ENCODE peak calls at places on chromosomes 7 and 10, in four cellular contexts. R is choroid plexus epithelial cell, K is fibroblast of mammary gland, W is endothelial cell. G is an unnamed sample.

GRCh38 chr7:23235688-23236280 is 10.8 kb upstream of the GPNMB start:
- DNase-seq in R (peak; percentile 74), K (peak; percentile 98), W (no peak), G (no peak)

GRCh38 chr7:22417841-22418240 is 60.9 kb upstream of the RAPGEF5 start:
- DNase-seq in R (no peak), K (no peak), W (peak; percentile 12), G (no peak)

GRCh38 chr7:157727964-157728615 is 391.3 kb downstream of the DNAJB6 start:
- DNase-seq in R (no peak), K (no peak), W (no peak), G (no peak)

GRCh38 chr10:36188461-36188860 is 546.4 kb upstream of the FZD8 start:
- DNase-seq in R (no peak), K (no peak), W (no peak), G (no peak)

GRCh38 chr7:143217806-143218205 is 4.0 kb upstream of the TAS2R40 start:
- DNase-seq in R (no peak), K (no peak), W (no peak), G (no peak)

GRCh38 chr7:151724920-151725584 is 151.9 kb downstream of the PRKAG2 start:
- DNase-seq in R (no peak), K (no peak), W (no peak), G (no peak)

GRCh38 chr7:103955985-103956384 is 33.5 kb downstream of the RELN start:
- DNase-seq in R (no peak), K (no peak), W (no peak), G (no peak)

GRCh38 chr10:113420057-113420732 is 132.7 kb upstream of the HABP2 start:
- DNase-seq in R (no peak), K (peak; percentile 20), W (no peak), G (no peak)

GRCh38 chr10:47091421-47091820 is 180.2 kb downstream of the PTPN20 start:
- DNase-seq in R (no peak), K (no peak), W (no peak), G (no peak)

GRCh38 chr7:29612596-29612995 is 49.0 kb downstream of the PRR15 start:
- DNase-seq in R (peak; percentile 13), K (peak; percentile 86), W (no peak), G (no peak)

GRCh38 chr7:139731802-139732470 is 45.9 kb downstream of the HIPK2 start:
- DNase-seq in R (peak; percentile 91), K (peak; percentile 97), W (no peak), G (no peak)

GRCh38 chr7:106870983-106871410 is 5.9 kb downstream of the PIK3CG start:
- DNase-seq in R (peak; percentile 43), K (peak; percentile 44), W (no peak), G (no peak)

GRCh38 chr10:84214612-84215235 is 10.6 kb downstream of the LRIT2 start:
- DNase-seq in R (peak; percentile 9), K (no peak), W (peak; percentile 62), G (peak; percentile 16)

GRCh38 chr10:125494631-125495239 is 188.2 kb downstream of the TEX36 start:
- DNase-seq in R (no peak), K (no peak), W (no peak), G (no peak)

GRCh38 chr10:101000602-101000991 is 989 bp downstream of the LZTS2 start:
- DNase-seq in R (no peak), K (no peak), W (no peak), G (no peak)

GRCh38 chr7:4009720-4010119 is 672.4 kb upstream of the FOXK1 start:
- DNase-seq in R (no peak), K (no peak), W (no peak), G (no peak)

GRCh38 chr10:4721994-4722753 is 103.8 kb upstream of the AKR1E2 start:
- DNase-seq in R (peak; percentile 92), K (peak; percentile 99), W (no peak), G (no peak)

GRCh38 chr7:130292682-130293257 is at the start of gene CPA4:
- DNase-seq in R (peak; percentile 95), K (peak; percentile 99), W (no peak), G (no peak)

GRCh38 chr10:129958686-129959543 is 5.2 kb downstream of the EBF3 start:
- DNase-seq in R (no peak), K (no peak), W (no peak), G (peak; percentile 59)

GRCh38 chr10:51694369-51694768 is 5.0 kb downstream of the CSTF2T start:
- DNase-seq in R (no peak), K (no peak), W (no peak), G (no peak)

GRCh38 chr7:47405921-47406765 is 175.8 kb downstream of the TNS3 start:
- DNase-seq in R (peak; percentile 51), K (no peak), W (no peak), G (no peak)

GRCh38 chr7:117645456-117646181 is 165.8 kb downstream of the CFTR start:
- DNase-seq in R (peak; percentile 79), K (peak; percentile 52), W (no peak), G (no peak)

GRCh38 chr10:62037890-62038608 is 136.6 kb downstream of the ARID5B start:
- DNase-seq in R (no peak), K (no peak), W (no peak), G (no peak)

GRCh38 chr10:91462423-91462822 is 52.3 kb downstream of the HECTD2 start:
- DNase-seq in R (peak; percentile 61), K (peak; percentile 2), W (no peak), G (no peak)

GRCh38 chr10:90286941-90287340 is 570.9 kb downstream of the HTR7 start:
- DNase-seq in R (no peak), K (no peak), W (no peak), G (no peak)

GRCh38 chr10:48574322-48574796 is 30.5 kb downstream of the ARHGAP22 start:
- DNase-seq in R (no peak), K (no peak), W (no peak), G (no peak)

GRCh38 chr10:47403401-47404318 is 19.6 kb upstream of the ZNF488 start:
- DNase-seq in R (peak; percentile 40), K (peak; percentile 18), W (no peak), G (no peak)

GRCh38 chr7:6248581-6248980 is 23.8 kb downstream of the CYTH3 start:
- DNase-seq in R (peak; percentile 79), K (peak; percentile 93), W (no peak), G (no peak)

GRCh38 chr10:5506246-5506645 is 6.9 kb upstream of the CALML5 start:
- DNase-seq in R (no peak), K (no peak), W (no peak), G (no peak)

GRCh38 chr7:117470777-117471176 is 9.0 kb upstream of the CFTR start:
- DNase-seq in R (no peak), K (no peak), W (no peak), G (no peak)

GRCh38 chr10:70348228-70348850 is 34.1 kb downstream of the LRRC20 start:
- DNase-seq in R (peak; percentile 59), K (peak; percentile 47), W (peak; percentile 58), G (peak; percentile 40)

GRCh38 chr10:50991496-50992355 is 82.6 kb upstream of the PRKG1 start:
- DNase-seq in R (peak; percentile 60), K (peak; percentile 62), W (peak; percentile 22), G (peak; percentile 67)

GRCh38 chr7:152120210-152120609 is 94.7 kb downstream of the GALNT11 start:
- DNase-seq in R (peak; percentile 10), K (peak; percentile 8), W (no peak), G (no peak)

GRCh38 chr10:91043173-91043910 is 122.5 kb upstream of the ANKRD1 start:
- DNase-seq in R (peak; percentile 74), K (peak; percentile 49), W (peak; percentile 13), G (no peak)

GRCh38 chr10:3734111-3734510 is 50.9 kb downstream of the KLF6 start:
- DNase-seq in R (no peak), K (no peak), W (no peak), G (no peak)

GRCh38 chr10:78688221-78688944 is 380.4 kb upstream of the ZMIZ1 start:
- DNase-seq in R (no peak), K (no peak), W (no peak), G (peak; percentile 18)

GRCh38 chr7:103636153-103636552 is 190.1 kb upstream of the SLC26A5 start:
- DNase-seq in R (peak; percentile 33), K (peak; percentile 46), W (no peak), G (peak; percentile 26)

GRCh38 chr7:3943779-3944520 is 642.9 kb downstream of the SDK1 start:
- DNase-seq in R (no peak), K (no peak), W (no peak), G (no peak)

GRCh38 chr10:49243610-49244283 is 55.2 kb upstream of the C10orf71 start:
- DNase-seq in R (no peak), K (no peak), W (no peak), G (no peak)

DNA sequence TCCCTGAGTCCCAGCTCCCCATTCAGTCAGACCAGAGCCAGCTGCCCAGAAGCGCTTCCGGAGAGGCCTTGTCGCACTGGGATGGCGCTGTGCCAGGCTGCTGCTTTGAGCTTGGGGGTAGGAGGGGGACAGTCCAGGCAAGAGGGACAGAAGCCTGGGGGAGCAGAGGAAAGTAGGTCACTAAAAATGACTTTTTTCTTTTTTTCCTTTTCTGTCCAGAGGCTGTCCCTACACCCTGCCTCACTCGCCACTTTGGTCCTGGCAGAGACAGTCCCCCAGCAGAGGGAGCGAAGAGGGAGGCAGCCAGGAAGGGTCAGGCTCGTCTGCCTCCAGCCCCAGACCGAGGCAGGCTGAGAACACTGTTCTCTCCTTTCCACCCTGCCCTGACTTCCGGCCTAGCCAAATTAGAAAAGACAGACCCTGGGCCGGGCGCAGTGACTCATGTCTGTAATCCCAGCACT is 15.8 kb upstream of the TRIM8 start:
- DNase-seq in R (no peak), K (peak; percentile 28), W (no peak), G (no peak)
- TF ChIP-seq CTCF in R (peak; percentile 27), K (no peak), W (no peak), G (no peak)

GRCh38 chr10:42422911-42423310 is 215.5 kb downstream of the ZNF33B start:
- DNase-seq in R (no peak), K (no peak), W (no peak), G (no peak)

GRCh38 chr10:42431095-42431494 is 207.3 kb downstream of the ZNF33B start:
- DNase-seq in R (no peak), K (no peak), W (no peak), G (no peak)

GRCh38 chr10:42428534-42428933 is 209.8 kb downstream of the ZNF33B start:
- DNase-seq in R (peak; percentile 28), K (peak; percentile 8), W (no peak), G (no peak)
- TF ChIP-seq CTCF in R (peak; percentile 47), K (peak; percentile 46), W (no peak), G (no peak)

DNA sequence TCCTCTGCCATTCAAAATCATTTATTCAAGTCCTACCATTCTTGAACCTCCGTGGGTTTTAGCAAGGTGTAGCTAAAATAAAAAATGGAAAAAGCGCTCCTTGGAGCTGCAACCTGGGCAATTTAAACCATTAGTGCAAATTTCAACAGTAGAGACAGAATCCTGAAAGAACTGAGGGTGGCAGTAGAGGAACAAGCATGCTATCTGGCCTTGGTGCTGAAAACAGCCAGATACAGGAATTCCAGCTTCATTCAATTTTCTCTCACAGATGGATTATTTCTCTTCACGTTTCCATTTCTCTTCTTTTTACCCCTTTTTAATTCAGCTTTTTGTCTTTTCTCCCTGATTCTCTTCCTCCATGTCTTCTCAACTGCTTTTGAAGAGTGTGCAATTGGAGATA is 77.7 kb downstream of the OTUD1 start:
- DNase-seq in R (peak; percentile 67), K (peak; percentile 48), W (peak; percentile 11), G (peak; percentile 10)
- TF ChIP-seq CTCF in R (peak; percentile 75), K (peak; percentile 63), W (peak; percentile 22), G (peak; percentile 52)

GRCh38 chr10:75904499-75905283 is 473.3 kb downstream of the LRMDA start:
- DNase-seq in R (no peak), K (no peak), W (no peak), G (peak; percentile 57)

GRCh38 chr10:75911426-75911825 is 480.0 kb downstream of the LRMDA start:
- DNase-seq in R (peak; percentile 1), K (no peak), W (no peak), G (no peak)

GRCh38 chr10:75910032-75910431 is 478.6 kb downstream of the LRMDA start:
- DNase-seq in R (peak; percentile 65), K (peak; percentile 70), W (no peak), G (no peak)
- TF ChIP-seq CTCF in R (peak; percentile 60), K (peak; percentile 67), W (peak; percentile 61), G (no peak)